ENCODE peak calls at places on chromosomes 1 and 21, in four cellular contexts. L, R, G and M are unnamed samples. For H3K27me3 and H3K4me1, the result is how much of the 10 kb centered on the place peaks cover.

GRCh38 chr1:35505911-35506798 is 51.0 kb downstream of the KIAA0319L start:
- DNase-seq in L (no peak), R (no peak), G (no peak), M (no peak)

GRCh38 chr1:228376651-228377631 is 29.7 kb downstream of the TRIM11 start:
- DNase-seq in L (no peak), R (no peak), G (peak), M (no peak)

GRCh38 chr1:165134431-165134830 is 222.1 kb downstream of the LMX1A start:
- DNase-seq in L (no peak), R (no peak), G (no peak), M (no peak)

GRCh38 chr1:42999308-42999707 is 40.6 kb upstream of the SLC2A1 start:
- DNase-seq in L (no peak), R (no peak), G (no peak), M (no peak)

GRCh38 chr1:88462481-88463261 is 221.4 kb upstream of the PKN2 start:
- DNase-seq in L (no peak), R (peak), G (no peak), M (no peak)

GRCh38 chr1:167477962-167478361 is 40.4 kb downstream of the CD247 start:
- DNase-seq in L (no peak), R (no peak), G (no peak), M (no peak)

GRCh38 chr21:24045775-24046215 is 1561.5 kb downstream of the MRPL39 start:
- DNase-seq in L (peak), R (peak), G (no peak), M (peak)

GRCh38 chr1:20100632-20101355 is 18.5 kb downstream of the PLA2G2D start:
- DNase-seq in L (no peak), R (peak), G (no peak), M (no peak)

GRCh38 chr21:26115346-26115745 is 55.2 kb downstream of the APP start:
- DNase-seq in L (no peak), R (no peak), G (no peak), M (no peak)

GRCh38 chr1:201737350-201738060 is 91.5 kb upstream of the IPO9 start:
- DNase-seq in L (no peak), R (no peak), G (no peak), M (no peak)

GRCh38 chr1:184743062-184743756 is 11.4 kb downstream of the EDEM3 start:
- DNase-seq in L (no peak), R (no peak), G (no peak), M (no peak)

DNA sequence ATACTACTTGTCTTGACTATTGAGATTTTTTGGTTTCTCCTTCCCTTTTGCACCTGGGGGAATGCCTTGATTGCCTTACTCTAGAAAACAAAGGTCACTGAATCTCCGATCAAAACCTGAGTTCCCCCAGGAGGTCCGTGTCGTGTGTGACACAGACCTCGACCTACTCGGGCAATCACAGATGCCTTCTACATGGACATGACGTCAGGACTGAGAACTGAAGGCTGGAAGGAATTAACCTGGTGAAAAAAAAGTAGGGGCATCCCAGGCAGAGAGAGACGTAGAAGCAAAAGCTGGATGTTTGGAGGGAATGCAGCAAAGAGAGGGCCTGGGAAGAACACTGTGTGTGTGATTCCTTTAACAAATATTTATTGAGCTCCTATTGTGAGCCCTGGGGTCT is 178.0 kb downstream of the PRDM2 start:
- DNase-seq in L (no peak), R (no peak), G (no peak), M (no peak)
- H3K27me3 ChIP-seq in L (under half), R (under half), G (under half), M (under half)

DNA sequence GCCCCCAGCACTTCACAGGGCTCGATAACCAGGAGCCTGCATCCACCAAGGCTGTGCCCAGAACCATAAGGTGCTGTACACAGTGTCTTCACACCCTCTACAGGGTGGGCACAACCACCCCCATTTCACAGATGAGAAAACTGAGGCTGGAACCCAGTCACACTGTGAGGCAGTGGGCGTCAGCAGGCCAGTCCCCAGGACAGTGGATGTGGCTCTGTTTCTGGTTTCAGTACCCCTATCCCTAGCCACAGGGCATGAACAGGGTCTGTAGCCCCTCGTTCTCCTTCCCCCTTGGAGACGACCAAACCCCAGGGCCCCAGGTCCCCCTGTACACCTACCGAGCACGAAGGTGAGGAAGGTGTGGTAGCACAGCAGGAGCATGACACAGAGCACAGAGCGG is 27.6 kb downstream of the TTC39A start:
- DNase-seq in L (no peak), R (no peak), G (no peak), M (no peak)
- H3K4me1 ChIP-seq in L (under half), R (under half), G (under half), M (under half)

DNA sequence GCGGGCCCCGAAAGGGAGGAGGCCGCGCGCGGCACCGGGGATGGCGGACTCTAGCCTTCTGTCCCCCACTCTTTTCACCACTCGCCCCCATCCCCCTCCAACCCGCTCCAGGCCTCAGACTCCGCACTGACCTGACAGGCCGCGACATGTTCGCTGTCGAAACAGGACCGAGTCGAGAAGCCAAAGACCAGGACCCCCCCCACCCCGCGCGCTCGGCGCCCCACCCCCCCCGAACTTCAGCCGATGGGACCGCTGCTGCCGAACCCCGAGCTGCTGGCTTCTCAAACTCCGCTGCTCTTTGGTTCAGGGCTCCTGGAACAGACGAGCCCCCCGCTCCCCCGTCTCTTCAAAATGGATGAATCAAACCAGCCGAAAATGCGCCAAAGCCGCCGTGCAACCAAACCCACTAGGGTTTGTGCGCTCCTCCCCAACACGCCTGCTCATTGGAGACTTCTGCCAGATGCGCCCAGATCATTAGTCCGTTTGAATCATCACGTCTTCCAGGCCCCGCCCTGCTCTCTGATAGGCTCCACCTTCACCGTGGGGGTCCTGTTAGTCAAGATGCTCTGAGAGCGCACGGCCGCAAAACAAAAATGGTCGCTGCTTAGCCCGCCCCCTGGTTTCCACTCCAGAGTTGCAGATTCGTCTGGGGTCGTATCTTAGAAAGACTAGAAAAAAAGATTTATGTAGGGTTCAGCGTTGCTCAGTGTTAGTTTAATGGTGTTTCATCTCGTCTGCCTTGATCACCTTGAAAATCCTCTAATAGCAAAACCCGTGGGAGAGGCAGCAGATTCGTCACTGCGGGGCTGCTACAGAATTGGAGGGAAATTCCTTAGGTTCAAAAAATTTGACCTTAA is at the start of gene NUCKS1:
- DNase-seq in L (peak), R (peak), G (peak), M (peak)
- TF ChIP-seq CTCF in L (peak), R (no peak), G (no peak), M (no peak)

GRCh38 chr21:35170818-35171217 is 121.7 kb upstream of the RUNX1 start:
- DNase-seq in L (no peak), R (no peak), G (no peak), M (no peak)
- H3K27me3 ChIP-seq in L (under half), R (under half), G (under half), M (under half)

GRCh38 chr1:230868736-230869385 is 540 bp upstream of the C1orf198 start:
- DNase-seq in L (no peak), R (peak), G (peak), M (no peak)

GRCh38 chr1:230867119-230867902 is 1.0 kb downstream of the C1orf198 start:
- DNase-seq in L (no peak), R (no peak), G (no peak), M (no peak)

GRCh38 chr1:230866171-230866811 is 2.0 kb downstream of the C1orf198 start:
- DNase-seq in L (no peak), R (no peak), G (no peak), M (no peak)

GRCh38 chr1:230869499-230869898 is 1.2 kb upstream of the C1orf198 start:
- DNase-seq in L (no peak), R (no peak), G (no peak), M (no peak)

GRCh38 chr1:230867903-230868735 is at the start of gene C1orf198:
- DNase-seq in L (peak), R (peak), G (peak), M (no peak)
- H3K4me1 ChIP-seq in L (under half), R (under half), G (half or more), M (under half)

DNA sequence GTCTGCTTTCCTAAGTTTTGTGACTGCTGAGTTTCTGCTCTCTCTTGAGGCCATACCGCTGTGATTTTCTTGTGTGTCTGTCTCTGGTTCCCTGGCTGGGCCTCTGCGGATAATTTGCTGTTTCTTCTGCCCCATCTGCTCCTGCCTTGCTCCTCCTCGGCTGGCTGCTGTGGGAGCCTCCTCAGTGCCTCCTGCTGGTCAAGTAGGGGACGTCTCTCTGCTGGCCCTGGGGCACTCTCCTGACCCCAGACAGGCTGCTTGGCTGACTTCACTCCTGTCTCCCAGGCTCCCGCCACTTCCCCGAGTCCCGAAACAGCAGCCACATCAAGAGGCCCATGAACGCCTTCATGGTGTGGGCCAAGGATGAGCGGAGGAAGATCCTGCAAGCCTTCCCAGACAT is 28.5 kb downstream of the ETNK2 start:
- DNase-seq in L (no peak), R (no peak), G (no peak), M (no peak)
- TF ChIP-seq CTCF in L (peak), R (no peak), G (no peak), M (no peak)